ENCODE peak calls at places on chromosomes 5 and 9, in eight cellular contexts. I is body of pancreas, E is heart left ventricle, T is A549, F is gastrocnemius medialis, G is HepG2, N is upper lobe of left lung, H is GM12878. Q is an unnamed sample.

GRCh38 chr9:135741276-135742219 is 39.6 kb downstream of the KCNT1 start:
- ATAC-seq in F (no peak), T (peak), G (peak), E (no peak), H (no peak), I (no peak), N (no peak), Q (no peak)

GRCh38 chr5:136042665-136043121 is 13.9 kb downstream of the TGFBI start:
- ATAC-seq in G (peak), T (no peak), I (no peak), E (peak), H (peak), N (no peak), F (no peak), Q (no peak)

GRCh38 chr9:134456740-134457315 is 130.6 kb downstream of the RXRA start:
- ATAC-seq in H (no peak), E (peak), N (peak), I (peak), G (no peak), T (peak), F (no peak), Q (peak)

GRCh38 chr5:83576341-83576740 is 104.8 kb downstream of the VCAN start:
- ATAC-seq in H (no peak), G (no peak), T (no peak), I (no peak), E (no peak), F (no peak), N (no peak), Q (no peak)

GRCh38 chr5:68533571-68534051 is 318.1 kb downstream of the PIK3R1 start:
- ATAC-seq in N (no peak), E (no peak), F (no peak), I (no peak), T (no peak), H (no peak), G (no peak), Q (no peak)

GRCh38 chr5:72596956-72597355 is 89.7 kb upstream of the ZNF366 start:
- ATAC-seq in F (peak), E (peak), G (no peak), I (no peak), N (no peak), T (no peak), H (no peak), Q (no peak)

GRCh38 chr5:174134545-174134944 is 89.0 kb downstream of the NSG2 start:
- ATAC-seq in E (no peak), T (no peak), H (no peak), F (no peak), I (no peak), N (no peak), G (no peak), Q (no peak)

GRCh38 chr5:55558484-55558883 is 23.7 kb upstream of the PLPP1 start:
- ATAC-seq in G (no peak), I (no peak), T (no peak), E (no peak), F (no peak), N (no peak), H (peak), Q (no peak)

GRCh38 chr5:95858661-95859326 is 36.3 kb upstream of the GLRX start:
- ATAC-seq in E (peak), T (peak), N (peak), H (peak), G (peak), F (peak), I (peak), Q (peak)

GRCh38 chr9:68664036-68664435 is 41.0 kb upstream of the PIP5K1B start:
- ATAC-seq in T (no peak), H (no peak), E (no peak), F (no peak), I (no peak), G (no peak), N (no peak), Q (no peak)

GRCh38 chr5:113250341-113250953 is 184.3 kb downstream of the TSSK1B start:
- ATAC-seq in I (peak), T (no peak), F (peak), H (no peak), N (peak), G (no peak), E (peak), Q (peak)

GRCh38 chr5:1003296-1003937 is 5.2 kb upstream of the NKD2 start:
- ATAC-seq in E (no peak), N (no peak), H (no peak), G (no peak), I (no peak), F (no peak), T (no peak), Q (no peak)

GRCh38 chr9:84435902-84436301 is 95.3 kb upstream of the SLC28A3 start:
- ATAC-seq in N (no peak), F (no peak), T (no peak), G (no peak), E (peak), H (no peak), I (no peak), Q (no peak)

GRCh38 chr5:151072234-151073025 is 8.4 kb downstream of the TNIP1 start:
- ATAC-seq in F (peak), T (peak), N (peak), I (no peak), E (no peak), H (no peak), G (no peak), Q (peak)

GRCh38 chr9:126479515-126479914 is 134.2 kb upstream of the LMX1B start:
- ATAC-seq in H (no peak), G (no peak), T (no peak), F (no peak), N (no peak), E (no peak), I (no peak), Q (no peak)

GRCh38 chr5:44183312-44183711 is 205.9 kb downstream of the FGF10 start:
- ATAC-seq in T (no peak), I (no peak), F (no peak), N (no peak), H (no peak), G (no peak), E (no peak), Q (no peak)

GRCh38 chr5:2901096-2901495 is 149.6 kb upstream of the IRX2 start:
- ATAC-seq in F (no peak), I (no peak), N (no peak), G (no peak), H (no peak), T (no peak), E (no peak), Q (no peak)
- TF ChIP-seq POLR2A in F (no peak), I (no peak), N (no peak), G (no peak), H (no peak), T (no peak), E (no peak), Q (no peak)

GRCh38 chr5:177133119-177133844 is at the start of gene NSD1:
- ATAC-seq in F (peak), N (peak), H (peak), G (no peak), I (peak), T (peak), E (peak), Q (peak)
- TF ChIP-seq POLR2A in F (peak), N (peak), H (peak), G (no peak), I (peak), T (peak), E (peak), Q (peak)

DNA sequence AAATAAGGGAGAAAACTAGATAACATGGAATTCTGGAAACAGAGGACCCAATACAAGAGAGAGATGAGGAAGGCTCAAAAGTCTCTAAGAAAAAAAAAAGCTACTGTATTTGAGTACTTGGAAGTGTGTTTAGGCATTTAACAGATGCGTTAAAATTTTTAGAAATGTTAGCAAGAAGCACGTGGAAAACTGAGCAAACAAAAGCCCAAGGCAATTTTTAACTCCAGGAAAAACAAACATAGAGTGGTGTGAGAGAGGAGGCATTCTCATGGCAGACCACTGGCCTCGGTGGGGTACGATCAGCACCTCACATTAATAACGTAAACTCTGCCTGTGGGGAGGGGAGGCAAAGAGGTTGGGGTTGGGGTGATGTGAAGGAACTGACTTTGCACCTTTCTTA is 321.4 kb downstream of the GADD45G start:
- ATAC-seq in F (no peak), E (no peak), I (no peak), H (no peak), T (no peak), G (no peak), N (no peak), Q (no peak)
- TF ChIP-seq POLR2A in F (no peak), E (no peak), I (no peak), H (no peak), T (no peak), G (no peak), N (no peak), Q (no peak)

GRCh38 chr9:136849038-136849959 is at the start of gene PHPT1:
- ATAC-seq in I (peak), F (peak), H (peak), E (peak), N (peak), G (peak), T (peak), Q (peak)
- TF ChIP-seq POLR2A in I (peak), F (peak), H (peak), E (peak), N (peak), G (no peak), T (peak), Q (peak)

DNA sequence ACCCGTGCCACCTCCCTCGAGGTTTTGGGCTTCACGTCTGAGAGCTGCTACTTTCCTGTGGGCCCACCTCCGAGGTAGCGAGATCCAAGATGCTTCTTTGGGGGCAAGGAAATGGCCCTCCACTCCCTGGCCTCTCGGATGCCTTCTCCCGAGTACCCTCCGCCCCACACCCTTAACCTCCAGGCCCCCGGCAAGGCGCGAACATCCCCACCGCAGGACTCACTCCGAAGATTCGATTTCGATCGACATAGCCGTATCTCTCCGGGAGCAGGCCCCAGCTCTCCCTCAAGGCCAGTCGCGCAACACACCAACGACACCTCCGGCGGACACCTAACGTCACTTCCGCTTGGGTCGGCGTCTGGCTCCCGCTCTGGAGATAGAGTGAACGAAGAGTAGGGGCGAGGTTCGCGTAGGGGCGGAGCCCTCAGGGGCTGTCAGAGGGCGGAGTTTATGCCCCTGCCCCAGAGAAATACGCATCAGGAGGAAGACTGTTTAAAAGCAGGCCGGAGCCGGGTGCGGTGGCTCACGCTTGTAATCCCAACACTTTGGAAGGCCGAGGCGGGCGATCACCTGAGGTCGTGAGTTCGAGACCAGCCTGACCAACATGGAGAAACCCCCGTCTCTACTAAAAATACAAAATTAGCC is at the start of gene SMU1:
- ATAC-seq in T (peak), G (peak), E (peak), I (peak), N (peak), F (peak), H (peak), Q (peak)
- TF ChIP-seq POLR2A in T (peak), G (peak), E (peak), I (peak), N (peak), F (peak), H (peak), Q (peak)

DNA sequence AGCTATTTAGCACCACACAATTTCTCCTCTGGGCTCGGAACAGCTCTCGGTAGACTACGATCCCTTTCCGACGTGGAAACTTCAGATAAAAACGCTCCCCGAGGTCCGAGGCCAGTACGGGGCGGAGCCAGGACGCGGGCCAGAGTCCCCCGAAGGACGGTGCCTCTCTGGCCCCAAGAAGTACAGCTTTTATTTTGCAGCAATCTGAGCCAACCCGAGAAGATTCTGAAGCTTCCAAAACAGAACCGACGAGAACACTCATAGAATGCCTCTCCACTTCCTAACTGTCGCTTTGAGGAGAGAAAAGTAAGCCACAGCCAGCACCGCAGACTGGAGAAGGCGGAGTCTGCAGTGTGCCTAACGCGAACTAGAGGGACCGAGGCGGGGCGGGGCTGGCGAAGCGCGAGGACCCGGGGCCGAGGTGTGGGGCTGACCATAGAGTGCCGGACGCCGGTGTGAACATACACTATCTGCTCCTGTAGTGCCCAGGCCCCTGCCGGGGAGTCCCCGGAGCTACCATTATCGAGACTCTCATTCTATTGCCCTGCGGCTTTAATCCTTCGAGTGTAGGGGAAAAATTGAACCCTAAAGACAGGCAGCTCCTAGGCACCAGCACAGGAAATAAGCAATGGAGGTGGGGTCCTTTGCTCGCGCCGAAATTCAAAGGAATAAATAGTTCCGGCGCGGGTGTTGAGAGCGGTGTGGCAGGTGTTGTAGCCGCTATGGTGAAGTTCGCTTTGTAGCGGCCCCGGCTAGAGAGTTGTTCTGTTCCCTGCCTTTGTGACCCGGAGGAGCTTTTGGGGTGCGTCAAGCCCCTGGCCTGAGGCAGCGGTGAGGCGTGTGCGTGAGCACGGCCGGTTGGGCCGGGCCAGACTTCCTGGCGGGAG is at the start of gene SMC2:
- ATAC-seq in N (peak), I (peak), G (peak), H (peak), T (peak), E (peak), F (peak), Q (peak)
- TF ChIP-seq POLR2A in N (peak), I (peak), G (peak), H (peak), T (peak), E (peak), F (peak), Q (peak)

GRCh38 chr9:33165263-33166151 is 1.6 kb downstream of the B4GALT1 start:
- ATAC-seq in T (peak), F (peak), H (peak), E (peak), N (peak), G (peak), I (peak), Q (peak)
- TF ChIP-seq POLR2A in T (no peak), F (peak), H (peak), E (peak), N (peak), G (peak), I (peak), Q (no peak)

GRCh38 chr9:114611516-114612271 is 603 bp downstream of the TMEM268 start:
- ATAC-seq in F (peak), T (peak), E (peak), H (peak), I (peak), G (peak), N (peak), Q (peak)
- TF ChIP-seq POLR2A in F (no peak), T (no peak), E (no peak), H (peak), I (peak), G (no peak), N (no peak), Q (peak)

DNA sequence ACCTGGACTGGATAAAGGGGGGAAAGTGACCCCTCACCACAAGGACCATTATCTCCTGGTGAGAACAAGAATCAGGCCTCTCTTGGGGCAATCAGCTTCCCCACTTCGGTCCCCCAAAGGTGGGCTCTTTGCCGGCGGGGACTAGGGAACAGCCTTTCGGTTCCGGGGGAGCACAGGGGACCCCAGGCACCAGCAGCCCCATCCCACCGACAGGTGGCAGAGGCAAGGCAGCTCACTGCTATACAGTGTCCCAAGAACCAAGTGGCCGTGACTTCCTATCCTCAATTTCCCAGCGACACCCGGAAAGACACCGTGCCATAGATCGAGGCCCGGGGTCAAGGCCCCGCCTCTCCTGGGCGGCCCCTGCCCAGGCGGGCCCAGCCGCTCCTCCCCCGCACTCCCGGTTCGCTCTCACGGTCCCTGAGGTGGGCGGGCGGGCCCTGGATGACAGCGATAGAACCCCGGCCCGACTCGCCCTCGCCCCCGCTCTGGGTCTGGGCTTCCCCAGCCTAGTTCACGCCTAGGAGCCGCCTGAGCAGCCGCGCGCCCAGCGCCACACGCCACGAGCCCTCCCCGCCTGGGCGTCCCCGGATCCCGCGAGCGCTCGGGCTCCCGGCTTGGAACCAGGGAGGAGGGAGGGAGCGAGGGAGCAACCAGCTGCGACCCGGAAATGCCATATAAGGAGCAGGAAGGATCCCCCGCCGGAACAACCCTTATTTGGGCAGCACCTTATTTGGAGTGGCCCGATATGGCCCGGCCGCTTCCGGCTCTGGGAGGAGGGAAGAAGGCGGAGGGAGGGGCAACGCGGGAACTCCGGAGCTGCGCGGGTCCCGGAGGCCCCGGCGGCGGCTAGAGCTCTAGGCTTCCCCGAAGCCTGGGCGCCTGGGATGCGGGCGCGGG is 641 bp upstream of the EGR1 start:
- ATAC-seq in T (peak), N (peak), I (peak), E (peak), G (peak), F (peak), H (peak), Q (peak)
- TF ChIP-seq POLR2A in T (peak), N (peak), I (peak), E (peak), G (no peak), F (peak), H (peak), Q (peak)

Q was measured in gastroesophageal sphincter.